ENCODE peak calls at places on chromosomes 3 and 15, in nine cellular contexts. F, T, S, X, Z, C, Q, N and D are unnamed samples.

GRCh38 chr3:149080699-149081091 is 5.6 kb downstream of the HLTF start:
- DNase-seq in F (no peak), T (no peak), S (peak; percentile 62), X (no peak), Z (no peak), C (peak; percentile 40), Q (no peak), N (no peak), D (no peak)

GRCh38 chr3:40858364-40859115 is 333.8 kb downstream of the ZNF621 start:
- DNase-seq in F (no peak), T (no peak), S (no peak), X (no peak), Z (no peak), C (no peak), Q (no peak), N (no peak), D (no peak)

GRCh38 chr15:52093539-52094502 is 18.8 kb downstream of the BCL2L10 start:
- DNase-seq in F (no peak), T (no peak), S (peak; percentile 97), X (no peak), Z (peak; percentile 76), C (peak; percentile 93), Q (no peak), N (no peak), D (no peak)

GRCh38 chr15:56273724-56274123 is 30.0 kb upstream of the RFX7 start:
- DNase-seq in F (no peak), T (no peak), S (no peak), X (no peak), Z (no peak), C (no peak), Q (no peak), N (no peak), D (no peak)

GRCh38 chr15:38474155-38474757 is 20.3 kb downstream of the FAM98B start:
- DNase-seq in F (no peak), T (no peak), S (peak; percentile 82), X (peak; percentile 58), Z (no peak), C (peak; percentile 66), Q (no peak), N (peak; percentile 33), D (peak; percentile 14)

GRCh38 chr3:132972333-132972732 is 65.9 kb upstream of the TMEM108 start:
- DNase-seq in F (no peak), T (no peak), S (peak; percentile 17), X (peak; percentile 1), Z (no peak), C (no peak), Q (no peak), N (no peak), D (no peak)

GRCh38 chr15:92091155-92091734 is 237.7 kb downstream of the SLCO3A1 start:
- DNase-seq in F (peak; percentile 76), T (peak; percentile 57), S (peak; percentile 54), X (peak; percentile 64), Z (no peak), C (peak; percentile 54), Q (peak; percentile 90), N (no peak), D (no peak)

GRCh38 chr3:102006812-102007485 is 157.6 kb downstream of the NFKBIZ start:
- DNase-seq in F (no peak), T (peak; percentile 14), S (peak; percentile 95), X (no peak), Z (no peak), C (peak; percentile 95), Q (no peak), N (no peak), D (no peak)

GRCh38 chr3:129593595-129594339 is 12.7 kb downstream of the PLXND1 start:
- DNase-seq in F (peak; percentile 70), T (peak; percentile 43), S (peak; percentile 37), X (no peak), Z (no peak), C (no peak), Q (peak; percentile 49), N (no peak), D (peak; percentile 40)

GRCh38 chr3:152185941-152186630 is 82.6 kb upstream of the MBNL1 start:
- DNase-seq in F (no peak), T (no peak), S (peak; percentile 27), X (no peak), Z (no peak), C (no peak), Q (no peak), N (no peak), D (no peak)

GRCh38 chr15:26772588-26773484 is at the start of gene GABRB3:
- DNase-seq in F (peak; percentile 90), T (no peak), S (peak; percentile 12), X (no peak), Z (no peak), C (no peak), Q (peak; percentile 80), N (no peak), D (no peak)

GRCh38 chr15:71137138-71137518 is 21.9 kb downstream of the THSD4 start:
- DNase-seq in F (peak; percentile 65), T (peak; percentile 31), S (no peak), X (no peak), Z (no peak), C (no peak), Q (no peak), N (no peak), D (no peak)

GRCh38 chr3:174441588-174442316 is 417.4 kb upstream of the NAALADL2 start:
- DNase-seq in F (no peak), T (no peak), S (peak; percentile 57), X (no peak), Z (no peak), C (peak; percentile 26), Q (no peak), N (no peak), D (no peak)

GRCh38 chr3:134694946-134695543 is 44.2 kb upstream of the KY start:
- DNase-seq in F (no peak), T (no peak), S (no peak), X (no peak), Z (peak; percentile 58), C (no peak), Q (no peak), N (no peak), D (no peak)

GRCh38 chr15:58933311-58934113 is at the start of gene SLTM:
- DNase-seq in F (peak; percentile 98), T (peak; percentile 95), S (peak; percentile 98), X (peak; percentile 96), Z (peak; percentile 90), C (peak; percentile 90), Q (peak; percentile 95), N (peak; percentile 75), D (peak; percentile 93)

DNA sequence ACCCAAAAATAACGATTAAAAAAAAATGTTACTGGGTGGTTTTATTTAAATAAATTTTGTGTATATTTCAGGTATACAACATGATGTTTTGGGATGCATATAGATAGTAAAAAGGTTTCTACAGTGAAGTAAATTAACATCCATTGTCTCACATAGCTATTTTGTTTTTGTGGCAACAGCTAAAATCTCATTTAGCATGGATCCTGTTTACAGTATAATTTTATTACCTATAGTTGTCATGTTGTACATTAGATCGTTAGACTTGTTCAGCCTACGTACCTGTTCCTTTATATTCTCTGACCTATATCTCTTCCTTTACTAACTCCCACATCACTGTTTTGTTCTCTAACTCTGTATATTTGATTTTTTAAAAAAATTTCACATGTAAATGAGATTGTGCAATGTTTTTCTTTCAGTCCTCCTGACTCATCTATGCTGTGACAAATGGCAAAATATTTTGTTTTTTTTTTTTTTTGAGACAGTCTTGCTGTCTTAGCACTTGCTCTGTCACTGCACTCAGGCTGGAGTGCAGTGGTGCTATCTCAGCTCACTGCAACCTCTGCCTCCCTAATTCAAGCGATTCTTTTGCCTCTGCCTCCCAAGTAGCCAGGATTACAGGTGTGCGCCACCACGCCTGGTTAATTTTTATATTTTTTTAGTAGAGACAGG is 45.6 kb downstream of the OIP5 start:
- DNase-seq in F (no peak), T (no peak), S (peak; percentile 84), X (no peak), Z (no peak), C (peak; percentile 38), Q (no peak), N (no peak), D (no peak)
- H3K27ac ChIP-seq in F (no peak overlapping the region), T (no peak overlapping the region), S (peak overlapping the region; percentile 11), X (no peak overlapping the region), Z (no peak overlapping the region), C (no peak overlapping the region), Q (no peak overlapping the region), N (no peak overlapping the region), D (no peak overlapping the region)

GRCh38 chr15:60914360-60914759 is 314.7 kb downstream of the RORA start:
- DNase-seq in F (no peak), T (no peak), S (no peak), X (no peak), Z (no peak), C (no peak), Q (no peak), N (no peak), D (no peak)
- H3K27ac ChIP-seq in F (no peak overlapping the region), T (no peak overlapping the region), S (no peak overlapping the region), X (no peak overlapping the region), Z (no peak overlapping the region), C (no peak overlapping the region), Q (no peak overlapping the region), N (no peak overlapping the region), D (no peak overlapping the region)

DNA sequence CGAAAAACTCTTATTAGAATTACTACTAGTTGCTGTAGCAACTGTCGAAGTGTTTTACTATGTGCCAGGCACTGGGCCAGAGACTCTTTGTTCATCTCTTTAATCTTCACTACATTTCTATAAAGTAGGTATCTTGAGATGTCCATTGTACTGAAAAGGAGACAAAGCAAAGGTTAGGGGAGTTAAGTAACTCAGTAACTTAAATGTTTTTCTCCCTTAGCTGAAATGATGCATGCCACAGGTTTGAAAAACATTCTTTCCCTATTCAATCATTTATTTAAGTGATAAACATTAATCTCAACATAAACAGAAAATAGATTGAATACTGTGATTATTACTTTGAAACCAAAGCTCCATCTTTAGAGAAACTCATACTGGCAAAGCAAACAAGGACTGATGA is 776.2 kb downstream of the FHIT start:
- DNase-seq in F (no peak), T (no peak), S (no peak), X (no peak), Z (no peak), C (no peak), Q (no peak), N (no peak), D (no peak)
- H3K27ac ChIP-seq in F (no peak overlapping the region), T (no peak overlapping the region), S (no peak overlapping the region), X (no peak overlapping the region), Z (no peak overlapping the region), C (no peak overlapping the region), Q (no peak overlapping the region), N (no peak overlapping the region), D (no peak overlapping the region)

GRCh38 chr3:58321791-58322190 is 10.9 kb upstream of the PXK start:
- DNase-seq in F (no peak), T (no peak), S (no peak), X (no peak), Z (no peak), C (no peak), Q (peak; percentile 74), N (no peak), D (no peak)

GRCh38 chr3:58322793-58323192 is 9.9 kb upstream of the PXK start:
- DNase-seq in F (no peak), T (no peak), S (no peak), X (no peak), Z (no peak), C (no peak), Q (no peak), N (no peak), D (no peak)

GRCh38 chr3:58325525-58325992 is 7.1 kb upstream of the PXK start:
- DNase-seq in F (no peak), T (no peak), S (no peak), X (no peak), Z (no peak), C (no peak), Q (no peak), N (no peak), D (no peak)

GRCh38 chr3:58324675-58325390 is 7.9 kb upstream of the PXK start:
- DNase-seq in F (no peak), T (no peak), S (no peak), X (no peak), Z (no peak), C (no peak), Q (no peak), N (no peak), D (no peak)

GRCh38 chr3:58323795-58324674 is 8.7 kb upstream of the PXK start:
- DNase-seq in F (no peak), T (no peak), S (no peak), X (peak; percentile 46), Z (no peak), C (peak; percentile 13), Q (no peak), N (no peak), D (no peak)
- H3K27ac ChIP-seq in F (no peak overlapping the region), T (no peak overlapping the region), S (no peak overlapping the region), X (no peak overlapping the region), Z (no peak overlapping the region), C (no peak overlapping the region), Q (no peak overlapping the region), N (no peak overlapping the region), D (no peak overlapping the region)